ENCODE peak calls at places on chromosomes 6 and 20, in four cellular contexts. E, N, D and P are unnamed samples. For H3F3A, the result is how much of the 10 kb centered on the place peaks cover.

GRCh38 chr6:106360989-106361430 is 493 bp downstream of the CRYBG1 start:
- DNase-seq in N (peak), D (peak), E (peak), P (no peak)

GRCh38 chr6:157434349-157435016 is 53.5 kb downstream of the ZDHHC14 start:
- DNase-seq in D (no peak), E (peak), N (no peak), P (no peak)

GRCh38 chr6:25882066-25882496 is 8.0 kb upstream of the SLC17A3 start:
- DNase-seq in D (no peak), N (no peak), E (no peak), P (peak)

GRCh38 chr6:119428647-119429046 is 79.1 kb upstream of the MAN1A1 start:
- DNase-seq in N (peak), E (no peak), D (no peak), P (no peak)

GRCh38 chr6:121426686-121427085 is 8.8 kb upstream of the GJA1 start:
- DNase-seq in E (no peak), D (no peak), N (no peak), P (no peak)

GRCh38 chr6:131949909-131950766 is 1.0 kb downstream of the CCN2 start:
- DNase-seq in N (peak), D (peak), E (peak), P (peak)

GRCh38 chr6:93413190-93413589 is 6.2 kb downstream of the EPHA7 start:
- DNase-seq in D (no peak), E (no peak), N (no peak), P (no peak)

GRCh38 chr6:97361286-97361685 is 78.3 kb upstream of the MMS22L start:
- DNase-seq in E (peak), D (no peak), N (peak), P (no peak)

GRCh38 chr6:75012018-75012417 is 193.8 kb downstream of the COL12A1 start:
- DNase-seq in N (no peak), D (no peak), E (no peak), P (no peak)

GRCh38 chr20:36744764-36745191 is 1.1 kb downstream of the NDRG3 start:
- DNase-seq in D (peak), E (peak), N (peak), P (no peak)

GRCh38 chr20:53869466-53870258 is 200.7 kb downstream of the BCAS1 start:
- DNase-seq in N (peak), E (peak), D (peak), P (peak)

GRCh38 chr20:53865905-53866786 is 204.2 kb downstream of the BCAS1 start:
- DNase-seq in D (peak), E (peak), N (peak), P (no peak)

GRCh38 chr20:53867741-53868351 is 202.5 kb downstream of the BCAS1 start:
- DNase-seq in D (no peak), N (no peak), E (no peak), P (no peak)

GRCh38 chr20:53870426-53871199 is 199.8 kb downstream of the BCAS1 start:
- DNase-seq in E (peak), D (no peak), N (peak), P (peak)

DNA sequence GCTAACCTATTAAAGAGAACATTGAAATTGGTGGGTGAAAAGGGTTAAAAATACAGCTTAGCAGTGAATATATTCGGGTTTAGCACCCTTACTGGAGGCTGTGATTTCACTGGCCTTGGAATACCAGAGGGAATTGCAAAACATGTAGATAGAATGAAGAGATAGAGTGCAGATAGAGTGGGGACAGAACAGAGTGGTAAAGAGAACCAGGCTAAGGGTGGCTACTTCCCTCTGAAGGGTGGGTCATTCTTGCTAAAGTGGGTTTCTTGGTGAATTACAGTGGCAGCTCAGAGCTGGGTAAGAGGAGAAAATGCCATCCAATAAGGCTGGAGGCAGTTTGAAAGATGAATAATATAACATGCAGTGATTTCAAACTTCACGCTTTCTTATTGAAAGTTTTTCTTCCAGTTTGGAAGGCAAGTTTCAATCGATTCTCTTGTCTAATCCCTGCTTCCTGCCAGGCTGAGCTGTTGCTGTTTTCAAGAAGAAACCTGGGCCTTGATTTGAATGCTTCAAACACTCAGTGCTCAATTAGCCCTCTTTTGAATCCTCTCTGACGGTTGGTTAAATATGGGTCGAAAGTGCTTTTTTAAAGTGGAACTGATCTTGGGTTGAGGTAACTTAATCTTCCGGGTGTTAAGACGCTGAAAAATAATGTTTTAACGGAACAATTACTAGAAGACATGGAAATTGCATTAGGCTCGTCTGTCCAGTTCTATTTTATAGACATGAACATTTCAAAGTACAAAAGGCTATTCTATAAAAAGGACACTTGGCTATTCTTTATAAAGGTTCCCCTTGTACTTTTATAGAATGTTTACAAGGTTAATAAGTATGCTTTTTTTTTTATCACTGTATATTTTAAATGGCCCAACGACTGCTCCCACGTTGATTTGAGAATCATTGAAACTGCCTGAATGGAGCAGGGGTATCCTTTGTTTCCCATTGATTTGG is 203.3 kb downstream of the BCAS1 start:
- DNase-seq in N (peak), E (peak), D (no peak), P (peak)
- H3F3A ChIP-seq in N (under half), E (under half), D (under half), P (under half)

GRCh38 chr20:41316009-41316408 is 1.5 kb downstream of the ZHX3 start:
- DNase-seq in N (peak), E (no peak), D (no peak), P (no peak)
- H3K4me3 ChIP-seq in N (peak), E (peak), D (peak), P (no peak)

GRCh38 chr6:154509421-154510143 is 903 bp downstream of the CNKSR3 start:
- DNase-seq in N (peak), D (peak), E (peak), P (no peak)

GRCh38 chr6:154506108-154506507 is 4.4 kb downstream of the CNKSR3 start:
- DNase-seq in N (no peak), E (no peak), D (no peak), P (no peak)

GRCh38 chr6:154507209-154507898 is 3.1 kb downstream of the CNKSR3 start:
- DNase-seq in D (no peak), E (no peak), N (no peak), P (no peak)

GRCh38 chr6:154510144-154510905 is at the start of gene CNKSR3:
- DNase-seq in N (peak), D (peak), E (peak), P (peak)

DNA sequence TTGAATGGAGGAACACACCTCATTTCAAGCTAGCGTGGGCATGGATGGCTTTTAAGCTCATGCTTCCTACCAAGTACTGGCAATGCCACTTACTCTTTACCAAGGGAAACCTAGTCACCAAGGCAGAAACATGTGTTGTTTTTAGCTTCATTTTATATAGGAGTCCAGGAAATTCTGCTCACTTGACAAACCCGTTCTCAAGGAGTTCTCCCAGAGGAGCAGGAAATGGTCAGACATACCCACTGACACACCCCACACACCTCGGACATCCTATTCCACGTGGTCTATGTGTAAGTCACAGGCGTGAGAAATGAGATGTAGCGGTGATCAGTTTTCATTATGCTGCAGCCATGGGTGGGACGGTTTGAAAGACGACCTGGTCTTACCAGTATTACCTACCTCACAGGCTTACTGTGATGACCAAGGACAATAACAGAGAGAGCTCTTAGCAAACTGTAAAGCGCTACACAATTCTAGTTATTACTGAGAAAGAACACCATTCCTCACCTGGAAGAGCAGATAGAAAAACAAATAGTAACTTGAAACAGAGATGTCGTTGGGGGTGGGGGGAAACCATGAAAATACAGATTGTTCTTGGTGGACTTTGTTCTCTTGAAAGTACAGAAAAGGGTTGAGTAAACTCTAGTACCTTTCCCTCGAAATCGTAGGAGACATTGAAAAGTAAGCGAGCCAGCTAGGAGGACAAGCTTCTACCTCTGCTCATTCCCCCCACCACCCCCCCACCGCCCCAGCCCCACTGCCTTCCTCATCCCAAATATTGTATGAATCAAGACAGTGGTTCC is 1.7 kb downstream of the CNKSR3 start:
- DNase-seq in E (peak), N (peak), D (peak), P (no peak)
- H3K4me2 ChIP-seq in E (peak), N (peak), D (peak), P (no peak)

GRCh38 chr6:90440586-90441338 is 144.1 kb upstream of the BACH2 start:
- DNase-seq in D (peak), E (no peak), N (no peak), P (no peak)
- H3F3A ChIP-seq in D (under half), E (under half), N (under half), P (under half)

GRCh38 chr6:24524801-24525200 is 30.0 kb downstream of the ALDH5A1 start:
- DNase-seq in D (peak), E (peak), N (peak), P (peak)
- H3K4me3 ChIP-seq in D (no peak), E (no peak), N (no peak), P (no peak)

GRCh38 chr20:4999788-5000187 is 1.5 kb downstream of the SLC23A2 start:
- DNase-seq in D (no peak), E (no peak), N (no peak), P (peak)
- H3K4me2 ChIP-seq in D (peak), E (peak), N (peak), P (peak)

GRCh38 chr6:34148864-34149810 is 3.2 kb upstream of the GRM4 start:
- DNase-seq in D (peak), E (no peak), N (no peak), P (peak)
- H3F3A ChIP-seq in D (under half), E (under half), N (under half), P (under half)

DNA sequence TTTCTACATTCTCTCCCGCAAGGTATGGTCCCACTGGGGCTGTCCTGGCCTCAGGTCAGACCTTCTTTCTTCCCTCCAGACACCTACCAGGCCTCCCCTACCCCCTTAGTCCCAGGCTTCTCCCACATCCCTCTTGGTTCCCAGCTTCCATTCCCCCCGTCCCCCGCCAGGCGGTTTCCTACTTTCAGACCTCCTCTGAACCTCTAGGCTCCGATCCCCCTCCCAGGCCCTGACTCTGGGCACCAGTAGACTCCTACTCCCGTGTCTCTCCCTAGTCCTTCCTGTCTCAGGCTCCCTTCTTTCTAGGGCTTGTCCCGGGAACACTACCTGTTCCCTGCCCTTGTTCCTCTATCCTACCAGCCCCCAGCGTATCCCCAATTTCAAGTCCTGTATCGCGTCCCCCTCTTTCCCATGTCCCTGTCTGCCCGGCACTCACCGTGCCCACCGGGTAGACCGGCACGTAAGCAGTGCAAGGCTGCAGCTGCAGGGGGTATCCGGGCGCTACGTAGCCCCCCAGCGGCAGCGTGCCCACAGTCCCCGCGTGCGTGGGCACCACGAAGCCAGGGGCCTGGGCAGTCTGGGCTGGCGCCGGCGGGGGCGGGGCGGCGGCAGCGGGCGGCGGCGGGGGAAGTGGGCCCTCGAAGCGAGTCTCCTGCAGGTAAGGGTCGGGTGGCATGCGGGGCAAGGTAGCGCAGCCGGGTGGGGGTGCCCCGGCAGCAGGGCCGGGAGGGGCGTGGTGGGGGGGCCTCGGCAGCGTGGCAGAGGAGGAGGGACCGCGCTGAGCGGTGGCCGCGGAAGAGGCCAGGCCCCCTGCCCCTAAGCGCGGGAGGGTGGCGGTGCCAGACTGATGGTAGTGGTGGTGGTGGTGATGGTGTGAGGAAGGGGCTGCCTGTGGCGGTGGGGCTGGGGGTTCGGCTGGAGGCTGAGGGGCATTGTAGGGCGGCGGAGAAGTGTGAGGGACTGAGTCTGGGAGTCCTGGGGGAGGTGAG is 1.5 kb downstream of the PRRT1 start:
- DNase-seq in N (no peak), D (no peak), E (no peak), P (no peak)
- H3K4me3 ChIP-seq in N (no peak), D (no peak), E (no peak), P (no peak)

GRCh38 chr20:21981179-21981578 is 275.7 kb downstream of the PAX1 start:
- DNase-seq in D (no peak), N (peak), E (no peak), P (no peak)
- H3K4me2 ChIP-seq in D (no peak), N (peak), E (no peak), P (no peak)

GRCh38 chr6:44036699-44037101 is 90.6 kb downstream of the MRPL14 start:
- DNase-seq in E (no peak), N (no peak), D (no peak), P (no peak)

GRCh38 chr6:44036196-44036595 is 91.1 kb downstream of the MRPL14 start:
- DNase-seq in E (no peak), D (no peak), N (peak), P (no peak)

GRCh38 chr6:44038543-44039065 is 88.6 kb downstream of the MRPL14 start:
- DNase-seq in D (peak), E (no peak), N (no peak), P (no peak)

GRCh38 chr6:44039191-44039719 is 88.0 kb downstream of the MRPL14 start:
- DNase-seq in D (no peak), N (no peak), E (no peak), P (no peak)

DNA sequence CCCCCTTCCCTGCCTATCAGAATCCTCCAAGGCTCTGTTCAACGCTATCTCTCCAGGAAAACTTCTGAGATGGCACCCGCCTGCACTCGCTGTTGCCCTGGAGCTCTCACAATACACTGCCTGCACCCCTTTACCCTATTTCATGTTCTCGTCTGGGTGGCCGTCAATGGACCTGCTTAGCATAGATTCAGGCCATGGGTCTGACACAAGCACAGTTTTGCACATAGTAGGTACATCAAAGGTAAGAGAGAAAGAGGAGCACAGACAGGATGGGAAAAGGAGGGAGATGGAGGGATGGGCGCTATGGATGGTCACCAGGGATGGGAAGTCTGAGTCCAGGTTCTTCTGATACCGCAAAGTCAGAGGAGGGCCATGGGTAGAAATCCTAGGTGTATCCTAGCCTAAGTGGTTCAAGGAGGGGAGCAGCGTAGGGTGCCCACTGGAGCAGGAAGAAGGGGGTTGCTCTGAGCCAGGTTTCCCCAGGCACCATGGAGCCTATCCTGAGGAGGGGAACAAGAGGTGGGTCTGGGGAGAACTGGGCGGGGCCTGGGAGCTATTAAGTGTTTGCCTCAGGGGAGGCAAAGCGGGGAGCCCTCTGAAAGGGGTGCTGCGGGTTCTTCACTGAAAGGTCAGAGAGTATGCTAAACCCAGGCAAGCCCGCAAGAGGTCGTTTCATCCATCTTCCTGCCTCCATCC is 89.3 kb downstream of the MRPL14 start:
- DNase-seq in E (no peak), N (no peak), D (no peak), P (no peak)
- H3F3A ChIP-seq in E (under half), N (under half), D (under half), P (under half)